ENCODE peak calls at places on chromosomes 2 and 18, in seven cellular contexts. V, R, B, X, H, P and Q are unnamed samples. For H3K4me1, the result is how much of the 10 kb centered on the place peaks cover.

GRCh38 chr2:190216829-190217228 is 102.8 kb downstream of the HIBCH start:
- DNase-seq in V (no peak), B (peak), R (peak), P (no peak), H (peak), X (no peak), Q (no peak)

GRCh38 chr18:48756511-48757226 is 194.1 kb downstream of the SMAD7 start:
- DNase-seq in X (no peak), R (no peak), H (no peak), V (no peak), P (no peak), B (no peak), Q (no peak)

GRCh38 chr18:21386523-21387240 is 144.7 kb downstream of the GREB1L start:
- DNase-seq in X (no peak), H (no peak), P (no peak), R (no peak), V (no peak), B (no peak), Q (no peak)

GRCh38 chr2:7588295-7588694 is 671.1 kb downstream of the RNF144A start:
- DNase-seq in P (no peak), X (no peak), H (no peak), B (no peak), R (no peak), V (no peak), Q (no peak)

GRCh38 chr2:178306351-178307073 is 112.2 kb downstream of the OSBPL6 start:
- DNase-seq in P (peak), B (no peak), V (no peak), X (no peak), H (no peak), R (peak), Q (no peak)

GRCh38 chr18:6355789-6356589 is 58.7 kb downstream of the L3MBTL4 start:
- DNase-seq in B (no peak), V (no peak), H (no peak), P (no peak), X (no peak), R (no peak), Q (no peak)

GRCh38 chr2:1771626-1772280 is 27.4 kb upstream of the PXDN start:
- DNase-seq in H (no peak), X (no peak), V (no peak), R (no peak), B (peak), P (no peak), Q (no peak)

GRCh38 chr2:236607471-236608307 is 38.1 kb downstream of the ACKR3 start:
- DNase-seq in V (no peak), X (no peak), P (no peak), B (no peak), H (no peak), R (peak), Q (no peak)

GRCh38 chr2:216862628-216863027 is 2.8 kb upstream of the TNP1 start:
- DNase-seq in V (no peak), B (no peak), X (no peak), P (no peak), R (no peak), H (no peak), Q (no peak)

GRCh38 chr18:10476430-10476829 is 22.0 kb downstream of the APCDD1 start:
- DNase-seq in R (no peak), B (no peak), V (no peak), P (no peak), H (peak), X (no peak), Q (peak)

GRCh38 chr2:73004889-73005596 is 66.5 kb downstream of the SFXN5 start:
- DNase-seq in R (no peak), H (no peak), P (no peak), X (no peak), B (peak), V (no peak), Q (no peak)

GRCh38 chr2:43225788-43226557 is 433 bp downstream of the ZFP36L2 start:
- DNase-seq in B (no peak), P (peak), H (peak), R (peak), X (peak), V (peak), Q (no peak)

GRCh38 chr2:100840519-100840918 is 20.6 kb downstream of the NPAS2 start:
- DNase-seq in X (no peak), V (no peak), P (no peak), R (no peak), B (no peak), H (no peak), Q (no peak)

GRCh38 chr18:22828171-22828570 is 105.0 kb upstream of the RBBP8 start:
- DNase-seq in H (no peak), V (no peak), P (no peak), R (no peak), X (no peak), B (no peak), Q (no peak)

GRCh38 chr2:190717764-190718651 is 69.1 kb downstream of the NAB1 start:
- DNase-seq in X (no peak), B (no peak), R (no peak), P (no peak), H (no peak), V (no peak), Q (peak)

GRCh38 chr2:72984172-72984671 is 66.9 kb downstream of the EMX1 start:
- DNase-seq in B (peak), V (no peak), H (peak), R (no peak), X (no peak), P (no peak), Q (no peak)

GRCh38 chr2:75497256-75497655 is 63.5 kb downstream of the EVA1A start:
- DNase-seq in P (no peak), B (no peak), V (no peak), R (no peak), X (no peak), H (no peak), Q (no peak)

GRCh38 chr2:169513926-169514325 is 4.4 kb downstream of the KLHL41 start:
- DNase-seq in B (no peak), X (no peak), H (no peak), P (no peak), V (no peak), R (peak), Q (no peak)

GRCh38 chr2:218194880-218195279 is 22.1 kb upstream of the ARPC2 start:
- DNase-seq in V (no peak), B (no peak), R (no peak), X (no peak), H (no peak), P (no peak), Q (no peak)

GRCh38 chr2:156908825-156909224 is 348.7 kb upstream of the GALNT5 start:
- DNase-seq in P (no peak), H (no peak), V (no peak), X (no peak), B (no peak), R (no peak), Q (no peak)

GRCh38 chr18:3447035-3447894 is 2.7 kb upstream of the TGIF1 start:
- DNase-seq in P (no peak), V (peak), X (peak), B (peak), H (peak), R (peak), Q (no peak)

GRCh38 chr2:236164201-236164982 is 3.8 kb downstream of the GBX2 start:
- DNase-seq in P (no peak), V (no peak), H (no peak), X (peak), R (no peak), B (no peak), Q (no peak)

GRCh38 chr18:55387139-55387984 is 200.6 kb downstream of the TCF4 start:
- DNase-seq in X (no peak), P (no peak), H (no peak), R (peak), B (no peak), V (no peak), Q (no peak)

GRCh38 chr2:11903085-11903484 is 156.7 kb downstream of the LPIN1 start:
- DNase-seq in X (no peak), H (no peak), R (no peak), V (no peak), B (no peak), P (no peak), Q (no peak)

GRCh38 chr2:57076856-57077255 is 893.1 kb downstream of the CCDC85A start:
- DNase-seq in H (no peak), B (no peak), R (no peak), P (no peak), V (no peak), X (no peak), Q (no peak)

GRCh38 chr18:58865714-58866113 is 1.0 kb downstream of the ZNF532 start:
- DNase-seq in V (no peak), B (no peak), P (no peak), R (no peak), X (peak), H (no peak), Q (no peak)

GRCh38 chr2:145777297-145777696 is 1257.4 kb upstream of the ZEB2 start:
- DNase-seq in H (no peak), X (no peak), B (no peak), R (peak), P (no peak), V (no peak), Q (no peak)

GRCh38 chr2:108316194-108316880 is 27.6 kb downstream of the SULT1C2 start:
- DNase-seq in P (no peak), X (no peak), R (no peak), V (no peak), H (no peak), B (no peak), Q (no peak)

GRCh38 chr2:227821043-227821942 is 7.7 kb downstream of the CCL20 start:
- DNase-seq in B (peak), R (no peak), H (no peak), P (no peak), V (no peak), X (no peak), Q (no peak)

GRCh38 chr2:21118302-21118920 is 5.4 kb upstream of the TDRD15 start:
- DNase-seq in P (peak), V (peak), R (peak), H (no peak), B (no peak), X (no peak), Q (no peak)

GRCh38 chr2:128607981-128608506 is 289.4 kb upstream of the HS6ST1 start:
- DNase-seq in H (no peak), R (no peak), V (peak), X (peak), P (no peak), B (no peak), Q (no peak)

GRCh38 chr2:126658910-126659613 is 3.1 kb downstream of the GYPC start:
- DNase-seq in X (peak), H (peak), V (peak), B (peak), P (no peak), R (peak), Q (peak)

GRCh38 chr2:126656311-126657145 is 570 bp downstream of the GYPC start:
- DNase-seq in H (peak), V (no peak), X (no peak), B (no peak), R (peak), P (no peak), Q (no peak)

GRCh38 chr2:126657146-126657635 is 1.2 kb downstream of the GYPC start:
- DNase-seq in X (peak), H (peak), B (peak), R (peak), P (no peak), V (peak), Q (no peak)

GRCh38 chr2:126658316-126658909 is 2.5 kb downstream of the GYPC start:
- DNase-seq in H (no peak), R (no peak), X (no peak), V (no peak), P (no peak), B (no peak), Q (no peak)

GRCh38 chr2:126657636-126658315 is 1.8 kb downstream of the GYPC start:
- DNase-seq in P (no peak), R (peak), B (peak), H (peak), V (peak), X (peak), Q (peak)
- H3K4me1 ChIP-seq in P (under half), R (half or more), B (under half), H (under half), V (under half), X (half or more), Q (half or more)

GRCh38 chr2:70111752-70112591 is 24.7 kb downstream of the PCBP1 start:
- DNase-seq in H (no peak), V (no peak), P (no peak), X (peak), B (no peak), R (peak), Q (no peak)
- H3K27ac ChIP-seq in H (no peak), V (peak), P (peak), X (peak), B (no peak), R (peak), Q (no peak)

GRCh38 chr18:62847081-62847480 is 131.7 kb downstream of the PHLPP1 start:
- DNase-seq in B (no peak), P (no peak), R (no peak), X (no peak), H (no peak), V (no peak), Q (no peak)
- TF ChIP-seq EP300 in B (no peak), P (no peak), R (no peak), X (no peak), H (no peak), V (no peak), Q (no peak)

GRCh38 chr2:61426267-61426897 is 44.5 kb downstream of the USP34 start:
- DNase-seq in B (peak), R (peak), X (no peak), V (no peak), P (peak), H (no peak), Q (no peak)

GRCh38 chr2:61421611-61422010 is 49.3 kb downstream of the USP34 start:
- DNase-seq in P (no peak), H (no peak), B (no peak), V (no peak), R (no peak), X (no peak), Q (no peak)

GRCh38 chr2:61423714-61424113 is 47.2 kb downstream of the USP34 start:
- DNase-seq in X (no peak), R (no peak), B (no peak), H (no peak), V (no peak), P (no peak), Q (no peak)

GRCh38 chr2:61420986-61421546 is 49.8 kb downstream of the USP34 start:
- DNase-seq in B (no peak), X (no peak), H (no peak), V (no peak), P (no peak), R (no peak), Q (no peak)

DNA sequence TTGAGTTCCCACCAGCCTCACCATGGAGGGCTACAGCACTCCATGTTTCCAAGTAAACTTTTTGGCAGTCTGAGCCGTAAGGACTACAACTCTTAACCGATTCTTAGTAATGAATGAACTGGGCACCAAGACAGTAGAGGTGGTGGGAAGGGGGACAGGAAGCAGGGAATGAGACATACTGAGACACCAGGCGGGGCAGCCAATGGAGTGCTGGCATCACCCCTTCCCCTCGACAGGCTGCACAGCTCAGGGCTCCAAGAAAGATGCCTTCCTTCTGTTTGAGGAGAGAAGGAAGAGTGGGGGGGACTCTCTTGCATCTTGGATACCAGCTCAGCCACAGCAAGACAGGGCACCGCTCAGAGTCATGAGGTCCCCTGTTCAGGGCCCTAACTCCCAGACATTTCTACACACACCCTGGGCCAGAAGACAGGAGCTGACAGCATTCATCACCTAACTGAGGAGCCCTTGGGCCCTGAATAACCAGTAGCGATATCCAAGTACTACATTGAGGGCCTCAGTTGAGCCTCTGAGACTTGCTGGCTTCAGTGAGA is 45.2 kb downstream of the USP34 start:
- DNase-seq in V (no peak), R (no peak), H (no peak), P (no peak), B (no peak), X (no peak), Q (no peak)
- H3K4me1 ChIP-seq in V (under half), R (under half), H (under half), P (under half), B (under half), X (under half), Q (under half)

GRCh38 chr2:163732718-163733117 is 3.1 kb downstream of the FIGN start:
- DNase-seq in V (no peak), X (no peak), P (no peak), R (no peak), H (no peak), B (no peak), Q (no peak)
- H3K27ac ChIP-seq in V (peak), X (peak), P (no peak), R (no peak), H (peak), B (peak), Q (peak)

GRCh38 chr18:8603663-8604520 is 5.3 kb upstream of the RAB12 start:
- DNase-seq in H (no peak), R (no peak), X (no peak), P (no peak), V (no peak), B (no peak), Q (no peak)
- TF ChIP-seq EP300 in H (no peak), R (no peak), X (no peak), P (no peak), V (no peak), B (no peak), Q (no peak)

DNA sequence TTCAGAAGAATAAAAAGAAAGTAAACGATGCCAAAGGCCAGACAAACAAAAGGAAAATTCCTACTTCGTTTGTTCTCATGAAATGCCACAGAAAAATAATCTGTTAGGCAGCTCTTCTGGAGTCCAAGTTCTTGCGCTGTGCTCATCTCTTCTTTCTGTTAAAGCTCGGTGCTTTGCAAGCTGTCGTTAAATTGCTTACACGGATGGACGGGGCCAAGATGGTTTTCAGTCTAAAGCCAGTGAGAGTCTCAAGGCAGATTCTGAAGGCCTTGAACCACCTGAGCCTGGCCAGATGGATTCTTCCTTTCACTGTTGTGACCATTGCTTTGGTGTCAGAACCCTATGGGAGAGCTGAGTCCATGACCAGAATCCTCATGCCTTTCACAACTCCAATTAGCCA is 97.6 kb upstream of the RMDN2 start:
- DNase-seq in H (no peak), B (no peak), X (no peak), V (no peak), R (no peak), P (no peak), Q (no peak)
- H3K4me1 ChIP-seq in H (under half), B (under half), X (under half), V (under half), R (under half), P (under half), Q (under half)